ENCODE peak calls at places on chromosome 11, in nine cellular contexts. K is upper lobe of right lung; D is body of pancreas; C is ovary; Q is endothelial cell of umbilical vein; U is CD8-positive, alpha-beta memory T cell; R is HCT116; G is lower lobe of right lung; X is thyroid gland. S is an unnamed sample.

GRCh38 chr11:125954945-125955640 is 9.2 kb downstream of the VSIG10L2 start:
- DNase-seq in D (no peak), G (no peak), C (no peak), X (no peak), Q (no peak), R (no peak), U (no peak), K (no peak), S (no peak)

GRCh38 chr11:62974848-62975522 is 9.8 kb downstream of the SLC22A6 start:
- DNase-seq in Q (peak; percentile 15), D (peak; percentile 76), C (no peak), X (peak; percentile 54), R (peak; percentile 36), K (peak; percentile 73), U (no peak), G (no peak), S (peak; percentile 90)

GRCh38 chr11:774873-775592 is 2.3 kb downstream of the GATD1 start:
- DNase-seq in C (peak; percentile 23), X (no peak), Q (peak; percentile 36), U (no peak), K (peak; percentile 64), G (peak; percentile 41), R (no peak), D (peak; percentile 15), S (peak; percentile 45)

GRCh38 chr11:24617856-24618255 is 121.0 kb downstream of the LUZP2 start:
- DNase-seq in C (no peak), G (no peak), R (no peak), X (no peak), K (no peak), U (no peak), D (no peak), Q (peak; percentile 8), S (no peak)

GRCh38 chr11:117256573-117256972 is 24.1 kb downstream of the RNF214 start:
- DNase-seq in Q (no peak), G (no peak), R (no peak), X (no peak), D (no peak), U (no peak), C (no peak), K (no peak), S (no peak)

GRCh38 chr11:58905716-58906547 is 33.4 kb upstream of the GLYATL1 start:
- DNase-seq in C (no peak), R (no peak), U (no peak), K (no peak), G (no peak), X (peak; percentile 13), D (peak; percentile 53), Q (peak; percentile 17), S (peak; percentile 60)

GRCh38 chr11:74870485-74870884 is 78.4 kb downstream of the XRRA1 start:
- DNase-seq in Q (peak; percentile 49), U (no peak), R (peak; percentile 10), C (no peak), K (no peak), X (no peak), G (no peak), D (no peak), S (no peak)

GRCh38 chr11:126494831-126495230 is 139.3 kb downstream of the ST3GAL4 start:
- DNase-seq in K (peak; percentile 37), R (no peak), U (no peak), C (no peak), Q (no peak), G (no peak), X (no peak), D (no peak), S (no peak)

GRCh38 chr11:19088791-19089190 is 28.2 kb upstream of the ZDHHC13 start:
- DNase-seq in D (no peak), K (no peak), U (no peak), G (no peak), R (no peak), Q (no peak), X (no peak), C (no peak), S (no peak)

GRCh38 chr11:28566643-28567042 is 458.5 kb downstream of the METTL15 start:
- DNase-seq in K (no peak), C (peak; percentile 80), D (peak; percentile 47), X (peak; percentile 27), G (peak; percentile 37), U (no peak), Q (peak; percentile 92), R (peak; percentile 52), S (peak; percentile 25)

GRCh38 chr11:720642-721346 is 14.8 kb downstream of the EPS8L2 start:
- DNase-seq in K (no peak), G (no peak), R (no peak), C (peak; percentile 56), U (no peak), D (no peak), X (no peak), Q (no peak), S (peak; percentile 86)

GRCh38 chr11:59550842-59551650 is 39.7 kb downstream of the OR4D9 start:
- DNase-seq in G (peak; percentile 75), D (peak; percentile 82), X (peak; percentile 75), C (peak; percentile 85), U (peak; percentile 68), Q (peak; percentile 93), K (peak; percentile 84), R (peak; percentile 91), S (peak; percentile 74)

GRCh38 chr11:64000026-64000739 is 13.9 kb downstream of the OTUB1 start:
- DNase-seq in K (peak; percentile 84), C (peak; percentile 74), D (peak; percentile 66), R (no peak), G (peak; percentile 74), Q (peak; percentile 53), U (peak; percentile 69), X (peak; percentile 70), S (peak; percentile 79)

GRCh38 chr11:64001552-64002427 is 15.6 kb downstream of the OTUB1 start:
- DNase-seq in X (no peak), C (no peak), G (no peak), R (no peak), K (no peak), U (no peak), Q (peak; percentile 71), D (no peak), S (no peak)

GRCh38 chr11:63998558-63999348 is 12.5 kb downstream of the OTUB1 start:
- DNase-seq in X (no peak), R (no peak), K (no peak), U (no peak), D (no peak), G (peak; percentile 50), C (peak; percentile 50), Q (no peak), S (no peak)

GRCh38 chr11:63999349-64000025 is 13.2 kb downstream of the OTUB1 start:
- DNase-seq in D (peak; percentile 42), U (peak; percentile 54), X (peak; percentile 91), C (peak; percentile 69), G (peak; percentile 63), K (no peak), R (no peak), Q (no peak), S (peak; percentile 58)

DNA sequence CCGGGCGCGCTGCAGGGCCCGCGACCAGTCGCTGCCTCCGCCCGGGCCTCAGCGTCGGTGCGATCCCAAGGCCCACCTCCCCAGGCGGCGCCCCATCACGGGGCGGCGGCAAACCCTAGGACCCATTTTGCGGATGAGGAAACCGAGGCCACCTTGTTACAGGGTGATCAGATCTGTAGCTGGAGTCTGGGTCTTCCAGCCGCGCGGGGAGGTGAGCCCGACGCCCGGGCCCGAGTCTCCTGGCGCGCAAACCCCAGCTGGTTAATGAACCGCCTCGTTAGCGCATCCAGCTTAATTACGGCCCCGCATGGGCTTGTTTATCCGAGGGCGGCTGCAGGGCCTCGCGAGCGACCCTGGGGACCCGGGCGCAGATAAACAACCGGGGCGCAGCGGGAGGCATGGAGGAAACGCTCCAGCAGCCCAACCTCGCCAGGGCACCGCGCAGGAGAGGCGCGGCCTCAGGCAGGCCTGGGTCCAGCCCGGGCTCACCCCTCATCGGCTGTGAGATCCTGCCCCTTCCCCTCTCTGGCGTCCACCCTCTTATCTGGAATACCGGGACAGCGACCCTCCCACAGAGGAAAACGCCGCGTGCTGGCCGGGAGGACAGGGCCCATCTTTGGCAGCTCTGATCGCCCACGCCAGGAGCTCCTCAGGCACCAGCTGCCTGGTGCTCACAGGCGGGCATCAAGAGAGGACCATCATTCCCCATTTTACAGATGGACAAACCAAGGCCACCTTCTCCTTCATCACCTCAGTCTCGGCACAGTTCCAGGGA is 14.7 kb downstream of the OTUB1 start:
- DNase-seq in R (no peak), C (no peak), X (no peak), U (no peak), Q (no peak), K (no peak), D (no peak), G (peak; percentile 47), S (no peak)
- H3K4me3 ChIP-seq in R (no peak overlapping the region), C (peak overlapping the region; percentile 25), X (no peak overlapping the region), U (no peak overlapping the region), Q (peak overlapping the region; percentile 11), K (peak overlapping the region; percentile 44), D (no peak overlapping the region), G (peak overlapping the region; percentile 47), S (no peak overlapping the region)

DNA sequence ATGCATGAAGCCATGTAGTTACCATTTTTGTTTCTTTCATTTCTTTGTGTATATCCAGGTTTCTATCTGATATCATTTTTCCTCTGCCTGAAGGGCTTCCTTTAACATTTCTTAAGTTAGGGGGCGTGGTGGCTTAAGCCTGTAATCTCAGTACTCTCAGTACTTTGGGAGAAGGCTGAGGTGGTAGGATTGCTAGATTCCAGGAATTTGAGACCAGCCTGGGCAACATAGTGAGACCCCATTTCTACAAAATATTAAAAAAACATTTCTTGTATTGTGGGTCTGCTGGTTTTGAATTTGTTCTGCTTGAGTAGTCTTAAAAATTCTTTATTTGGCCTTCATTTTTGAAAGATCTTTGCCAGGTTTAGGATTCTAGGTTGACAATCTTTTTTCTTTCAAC is 5.5 kb upstream of the PACS1 start:
- DNase-seq in R (no peak), X (no peak), Q (no peak), K (no peak), D (no peak), U (no peak), G (no peak), C (no peak), S (no peak)
- H3K4me1 ChIP-seq in R (peaks cover 7% of the 10 kb centered on the region), X (peaks cover 12% of the 10 kb centered on the region), Q (peaks cover 8% of the 10 kb centered on the region), K (peaks cover 18% of the 10 kb centered on the region), D (peaks cover 20% of the 10 kb centered on the region), U (peaks cover 13% of the 10 kb centered on the region), G (peaks cover 25% of the 10 kb centered on the region), C (peaks cover 9% of the 10 kb centered on the region), S (peaks cover 3% of the 10 kb centered on the region)

GRCh38 chr11:65719887-65720236 is 736 bp downstream of the RNASEH2C start:
- DNase-seq in G (peak; percentile 49), C (peak; percentile 49), Q (peak; percentile 46), R (no peak), D (no peak), K (peak; percentile 69), X (no peak), U (no peak), S (no peak)
- H3K36me3 ChIP-seq in G (peaks cover 49% of the 10 kb centered on the region), C (no peaks in the 10 kb centered on the region), Q (peaks cover 30% of the 10 kb centered on the region), R (peaks cover 35% of the 10 kb centered on the region), D (no peaks in the 10 kb centered on the region), K (peaks cover 47% of the 10 kb centered on the region), X (peaks cover 46% of the 10 kb centered on the region), U (peaks cover 38% of the 10 kb centered on the region), S (peaks cover 2% of the 10 kb centered on the region)

DNA sequence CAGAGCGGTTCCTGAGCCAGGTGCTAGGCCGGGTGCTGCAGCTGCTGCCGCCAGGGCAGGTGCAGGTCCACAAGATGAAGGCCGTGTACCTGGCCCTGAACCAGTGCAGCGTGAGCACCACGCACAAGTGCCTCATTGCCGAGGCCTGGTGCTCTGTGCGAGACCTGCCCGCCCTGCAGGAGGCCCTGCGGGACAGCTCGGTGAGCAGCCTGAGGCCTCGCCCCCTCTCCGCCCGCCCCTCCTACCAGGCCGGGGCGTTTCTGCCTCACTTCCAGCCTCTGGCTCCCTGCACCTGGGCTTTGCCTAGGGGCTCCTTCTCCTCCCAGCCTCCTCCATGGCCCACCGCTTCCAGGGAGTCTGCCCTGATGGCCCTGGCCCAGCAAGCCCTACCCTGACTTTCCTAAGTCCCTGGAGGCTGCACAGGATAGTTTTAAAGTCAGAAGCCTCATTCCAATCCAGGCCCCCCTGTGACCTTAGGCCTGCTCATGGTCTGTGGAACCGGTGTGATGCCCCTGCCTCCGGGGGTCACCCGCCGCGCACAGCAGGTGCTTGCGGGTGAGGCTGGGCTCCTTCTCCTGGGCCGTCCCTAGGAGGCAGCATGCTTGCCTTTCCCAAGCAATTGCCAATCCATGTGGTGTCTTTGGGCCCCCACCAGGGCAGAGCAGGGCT is 5.5 kb downstream of the TCIRG1 start:
- DNase-seq in K (no peak), X (no peak), D (peak; percentile 71), Q (no peak), R (no peak), G (peak; percentile 34), U (no peak), C (no peak), S (peak; percentile 57)
- H3K4me3 ChIP-seq in K (no peak overlapping the region), X (no peak overlapping the region), D (no peak overlapping the region), Q (no peak overlapping the region), R (no peak overlapping the region), G (no peak overlapping the region), U (no peak overlapping the region), C (no peak overlapping the region), S (no peak overlapping the region)